ENCODE peak calls at places on chromosomes 7 and 10, in four cellular contexts. X is activated CD8-positive, alpha-beta memory T cell treated with anti-CD3 and anti-CD28 coated beads for 24 hours; K is Right ventricle myocardium superior; N is bronchial epithelial cell. P is an unnamed sample.

GRCh38 chr7:157622408-157623221 is 285.8 kb downstream of the DNAJB6 start:
- DNase-seq in X (no peak), K (no peak), N (no peak), P (no peak)

GRCh38 chr10:18185621-18186020 is 45.4 kb downstream of the CACNB2 start:
- DNase-seq in K (no peak), X (no peak), N (peak), P (no peak)

GRCh38 chr7:22936246-22936645 is 77.7 kb downstream of the HYCC1 start:
- DNase-seq in N (no peak), K (no peak), X (no peak), P (no peak)

GRCh38 chr10:100894033-100894432 is 18.7 kb upstream of the SLF2 start:
- DNase-seq in N (peak), X (peak), K (no peak), P (no peak)

GRCh38 chr10:70474780-70475179 is 3.8 kb upstream of the PALD1 start:
- DNase-seq in N (peak), X (no peak), K (no peak), P (no peak)

GRCh38 chr7:14321947-14322346 is 332.5 kb upstream of the ETV1 start:
- DNase-seq in X (no peak), N (no peak), K (no peak), P (no peak)

GRCh38 chr10:111057006-111057405 is 19.8 kb upstream of the ADRA2A start:
- DNase-seq in K (no peak), X (no peak), N (peak), P (no peak)

GRCh38 chr7:101273126-101273525 is 28.2 kb upstream of the FIS1 start:
- DNase-seq in N (no peak), K (no peak), X (no peak), P (no peak)

GRCh38 chr10:93300981-93301380 is 181.2 kb downstream of the MYOF start:
- DNase-seq in K (no peak), X (no peak), N (no peak), P (no peak)

GRCh38 chr10:97926055-97926454 is 76.4 kb downstream of the GOLGA7B start:
- DNase-seq in K (no peak), X (no peak), N (no peak), P (no peak)

GRCh38 chr10:43225787-43226153 is 41.1 kb downstream of the RASGEF1A start:
- DNase-seq in X (peak), K (peak), N (no peak), P (peak)

GRCh38 chr7:22120391-22121053 is 174.8 kb upstream of the CDCA7L start:
- DNase-seq in X (peak), K (no peak), N (no peak), P (no peak)

GRCh38 chr7:147700702-147701101 is 889.9 kb upstream of the C7orf33 start:
- DNase-seq in N (no peak), K (no peak), X (no peak), P (no peak)

GRCh38 chr7:32043688-32044087 is 26.5 kb downstream of the PDE1C start:
- DNase-seq in K (no peak), X (no peak), N (no peak), P (no peak)

GRCh38 chr7:22238354-22239311 is 118.3 kb downstream of the RAPGEF5 start:
- DNase-seq in K (no peak), X (no peak), N (peak), P (no peak)

GRCh38 chr7:38007096-38007495 is 86.7 kb downstream of the EPDR1 start:
- DNase-seq in N (no peak), X (no peak), K (no peak), P (no peak)

GRCh38 chr10:48335788-48336187 is 29.3 kb downstream of the MAPK8 start:
- DNase-seq in X (no peak), N (no peak), K (no peak), P (no peak)

GRCh38 chr10:91220954-91221696 is 662 bp downstream of the PCGF5 start:
- DNase-seq in X (no peak), N (peak), K (peak), P (no peak)

GRCh38 chr7:36726806-36727503 is 2.7 kb upstream of the AOAH start:
- DNase-seq in X (no peak), N (no peak), K (no peak), P (no peak)

GRCh38 chr7:94748371-94748770 is 92.4 kb upstream of the SGCE start:
- DNase-seq in N (peak), K (no peak), X (no peak), P (no peak)

GRCh38 chr10:87763086-87763861 is 54.8 kb downstream of the ATAD1 start:
- DNase-seq in X (no peak), N (no peak), K (no peak), P (no peak)

GRCh38 chr10:63707254-63707910 is 186.2 kb downstream of the REEP3 start:
- DNase-seq in N (peak), X (no peak), K (no peak), P (no peak)

GRCh38 chr7:76407718-76408117 is 1.8 kb downstream of the SSC4D start:
- DNase-seq in K (no peak), X (no peak), N (no peak), P (no peak)

GRCh38 chr7:65404020-65404419 is 30.4 kb downstream of the ZNF92 start:
- DNase-seq in N (no peak), K (no peak), X (no peak), P (no peak)